ENCODE peak calls at places on chromosomes 7 and 10, in nine cellular contexts. A is heart right ventricle, Z is lower lobe of right lung, J is ovary, K is left lung, C is mammary epithelial cell, L is OCI-LY7, D is transverse colon, M is caudate nucleus. Y is an unnamed sample.

GRCh38 chr10:117363027-117363426 is 12.2 kb downstream of the PDZD8 start:
- DNase-seq in L (no peak), A (no peak), D (no peak), K (no peak), M (no peak), J (no peak), Z (no peak), C (peak; percentile 75), Y (no peak)

GRCh38 chr10:97328646-97329453 is 5.7 kb downstream of the FRAT2 start:
- DNase-seq in A (no peak), J (no peak), M (no peak), Z (no peak), L (no peak), K (no peak), C (no peak), D (no peak), Y (no peak)

GRCh38 chr7:8277394-8277982 is 15.5 kb upstream of the ICA1 start:
- DNase-seq in L (peak; percentile 4), Z (no peak), M (no peak), C (peak; percentile 19), K (no peak), J (no peak), A (no peak), D (no peak), Y (no peak)

GRCh38 chr7:154474903-154475520 is 422.8 kb downstream of the DPP6 start:
- DNase-seq in M (peak; percentile 18), D (no peak), C (no peak), L (no peak), A (no peak), Z (no peak), J (no peak), K (no peak), Y (no peak)

GRCh38 chr7:55939514-55940123 is 12.1 kb upstream of the MRPS17 start:
- DNase-seq in K (no peak), L (no peak), Z (no peak), C (no peak), J (no peak), M (no peak), D (no peak), A (no peak), Y (no peak)

GRCh38 chr10:100646033-100646432 is 99.3 kb upstream of the PAX2 start:
- DNase-seq in D (no peak), K (no peak), L (peak; percentile 10), A (no peak), M (no peak), C (no peak), J (no peak), Z (no peak), Y (no peak)

GRCh38 chr7:123343611-123344010 is 143.8 kb upstream of the SLC13A1 start:
- DNase-seq in C (no peak), A (no peak), Z (no peak), K (no peak), M (no peak), D (no peak), L (no peak), J (no peak), Y (no peak)

GRCh38 chr10:121154310-121154709 is 303.1 kb downstream of the WDR11 start:
- DNase-seq in C (peak; percentile 30), M (no peak), J (no peak), K (no peak), A (no peak), Z (no peak), L (no peak), D (no peak), Y (no peak)

GRCh38 chr10:54985732-54986131 is 184.7 kb upstream of the PCDH15 start:
- DNase-seq in A (no peak), D (no peak), K (no peak), Z (no peak), L (peak; percentile 32), J (no peak), M (no peak), C (peak; percentile 4), Y (no peak)

GRCh38 chr10:35219292-35219691 is 92.6 kb downstream of the CREM start:
- DNase-seq in L (no peak), A (no peak), C (no peak), M (no peak), D (no peak), Z (no peak), K (no peak), J (no peak), Y (no peak)

GRCh38 chr10:77836299-77836820 is 90.2 kb downstream of the DLG5 start:
- DNase-seq in D (peak; percentile 68), Z (peak; percentile 74), K (peak; percentile 67), C (peak; percentile 49), J (no peak), L (peak; percentile 75), A (peak; percentile 72), M (no peak), Y (no peak)

GRCh38 chr7:233456-234035 is 41.2 kb downstream of the FAM20C start:
- DNase-seq in M (no peak), J (no peak), D (no peak), Z (no peak), C (no peak), L (no peak), K (no peak), A (peak; percentile 68), Y (no peak)

GRCh38 chr10:34713875-34714274 is 101.2 kb downstream of the PARD3 start:
- DNase-seq in D (no peak), K (no peak), M (no peak), A (no peak), L (no peak), C (peak; percentile 52), J (no peak), Z (no peak), Y (no peak)

GRCh38 chr7:105996860-105997737 is 34.0 kb downstream of the CDHR3 start:
- DNase-seq in K (peak; percentile 39), Z (peak; percentile 48), A (no peak), D (no peak), M (no peak), C (no peak), L (no peak), J (no peak), Y (no peak)

GRCh38 chr7:155003215-155003999 is 483 bp upstream of the PAXIP1 start:
- DNase-seq in Z (peak; percentile 84), D (peak; percentile 84), K (peak; percentile 83), M (peak; percentile 93), L (peak; percentile 89), A (peak; percentile 72), J (peak; percentile 87), C (peak; percentile 66), Y (peak; percentile 73)

GRCh38 chr7:2437136-2437535 is 33.7 kb downstream of the CHST12 start:
- DNase-seq in J (no peak), D (peak; percentile 42), L (no peak), A (no peak), K (no peak), C (no peak), Z (no peak), M (no peak), Y (no peak)

DNA sequence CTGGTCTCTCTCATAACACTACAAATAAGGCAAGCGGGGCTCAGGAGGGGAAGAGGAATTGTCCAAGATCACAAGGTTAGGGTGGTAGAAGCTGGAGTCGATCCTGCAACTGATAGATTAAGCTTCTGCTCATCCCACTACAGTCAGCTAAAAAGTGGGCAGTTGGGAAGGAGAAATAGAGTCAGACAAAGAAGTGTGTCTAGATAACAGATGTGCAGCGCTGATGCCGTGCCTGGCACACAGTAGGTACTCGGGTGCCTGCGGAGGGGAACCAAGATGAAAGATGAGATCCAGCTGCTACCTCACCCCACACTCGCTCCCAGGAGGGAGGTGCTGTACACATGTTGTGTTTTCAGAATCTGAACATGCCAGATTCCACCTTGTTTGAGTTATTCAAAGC is 48.1 kb upstream of the TECTB start:
- DNase-seq in D (no peak), J (no peak), M (no peak), A (no peak), K (no peak), Z (no peak), L (no peak), C (no peak), Y (no peak)
- H3K27ac ChIP-seq in D (no peak overlapping the region), J (no peak overlapping the region), M (no peak overlapping the region), A (no peak overlapping the region), K (no peak overlapping the region), Z (no peak overlapping the region), L (no peak overlapping the region), C (no peak overlapping the region), Y (no peak overlapping the region)

GRCh38 chr7:54874804-54875203 is 115.8 kb upstream of the SEC61G start:
- DNase-seq in A (no peak), J (no peak), M (no peak), L (no peak), D (no peak), C (peak; percentile 30), Z (no peak), K (no peak), Y (no peak)
- H3K27ac ChIP-seq in A (no peak overlapping the region), J (no peak overlapping the region), M (no peak overlapping the region), L (no peak overlapping the region), D (no peak overlapping the region), C (no peak overlapping the region), Z (no peak overlapping the region), K (no peak overlapping the region), Y (no peak overlapping the region)

GRCh38 chr10:31395695-31396094 is 76.7 kb downstream of the ZEB1 start:
- DNase-seq in M (no peak), A (no peak), C (no peak), J (no peak), Z (no peak), D (no peak), K (no peak), L (no peak), Y (no peak)

GRCh38 chr10:31397852-31398251 is 78.8 kb downstream of the ZEB1 start:
- DNase-seq in J (no peak), C (no peak), L (no peak), Z (no peak), A (no peak), D (no peak), M (no peak), K (no peak), Y (no peak)

GRCh38 chr10:31390804-31391203 is 71.8 kb downstream of the ZEB1 start:
- DNase-seq in Z (no peak), A (no peak), J (no peak), K (no peak), L (no peak), M (no peak), D (no peak), C (peak; percentile 62), Y (no peak)

GRCh38 chr10:31399171-31399570 is 80.2 kb downstream of the ZEB1 start:
- DNase-seq in J (no peak), D (no peak), K (no peak), L (no peak), A (no peak), Z (no peak), M (no peak), C (no peak), Y (no peak)

DNA sequence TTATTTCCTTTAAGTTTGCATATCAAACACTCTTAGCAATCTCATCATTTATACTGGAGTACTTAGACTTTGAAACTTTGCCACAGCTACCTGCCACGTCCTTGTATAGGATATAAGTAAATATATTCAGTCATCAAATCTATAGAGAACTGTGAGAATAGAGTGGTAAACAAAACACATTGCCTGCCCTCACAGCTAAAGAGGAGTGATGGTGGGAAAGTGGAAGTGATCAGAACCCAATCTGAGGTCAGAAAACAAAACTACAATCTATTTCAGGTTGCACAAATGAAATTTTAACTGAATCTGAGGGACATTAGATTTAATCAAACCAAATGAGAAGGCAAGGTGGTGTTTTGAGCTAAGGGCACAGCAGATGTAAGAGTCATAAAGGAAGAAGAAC is 74.8 kb downstream of the ZEB1 start:
- DNase-seq in A (no peak), Z (no peak), M (no peak), J (no peak), L (no peak), K (no peak), C (no peak), D (no peak), Y (no peak)
- H3K27ac ChIP-seq in A (no peak overlapping the region), Z (no peak overlapping the region), M (no peak overlapping the region), J (no peak overlapping the region), L (no peak overlapping the region), K (no peak overlapping the region), C (no peak overlapping the region), D (no peak overlapping the region), Y (no peak overlapping the region)

GRCh38 chr7:151517601-151518104 is 2.0 kb downstream of the RHEB start:
- DNase-seq in J (no peak), C (no peak), L (no peak), K (no peak), Z (no peak), M (no peak), D (no peak), A (no peak), Y (no peak)
- H3K27ac ChIP-seq in J (no peak overlapping the region), C (peak overlapping the region; percentile 83), L (peak overlapping the region; percentile 85), K (peak overlapping the region; percentile 98), Z (peak overlapping the region; percentile 97), M (peak overlapping the region; percentile 90), D (peak overlapping the region; percentile 99), A (peak overlapping the region; percentile 99), Y (no peak overlapping the region)